ENCODE peak calls at places on chromosomes 2 and 18, in six cellular contexts. V is A549; J is left ventricle myocardium inferior; L is K562; G is fibroblast of lung; A is CD8-positive, alpha-beta T cell. I is an unnamed sample.
A peak's percentile ranks its signal among the peaks of the same experiment; 100 is the strongest.

GRCh38 chr2:240300261-240300821 is 135.1 kb upstream of the GPC1 start:
- DNase-seq in J (no peak), A (no peak), L (peak; percentile 1), G (peak; percentile 33), V (no peak), I (no peak)

GRCh38 chr2:36706451-36706850 is 9.9 kb downstream of the VIT start:
- DNase-seq in G (no peak), J (no peak), A (no peak), L (no peak), V (no peak), I (no peak)

GRCh38 chr18:75472391-75472790 is 44.9 kb upstream of the SMIM21 start:
- DNase-seq in J (no peak), L (no peak), V (no peak), A (no peak), G (no peak), I (no peak)

GRCh38 chr18:55322176-55322735 is 265.7 kb downstream of the TCF4 start:
- DNase-seq in J (peak; percentile 87), A (peak; percentile 10), G (peak; percentile 95), L (no peak), V (peak; percentile 42), I (peak; percentile 83)

GRCh38 chr18:10153924-10154635 is 240.3 kb downstream of the VAPA start:
- DNase-seq in J (no peak), G (no peak), A (no peak), V (no peak), L (no peak), I (no peak)

GRCh38 chr18:12036201-12036751 is 55.0 kb downstream of the IMPA2 start:
- DNase-seq in G (no peak), A (no peak), V (no peak), J (no peak), L (no peak), I (no peak)

GRCh38 chr2:43075054-43075593 is 151.3 kb downstream of the ZFP36L2 start:
- DNase-seq in J (peak; percentile 81), L (no peak), V (peak; percentile 79), G (peak; percentile 99), A (no peak), I (peak; percentile 96)

GRCh38 chr2:103959174-103960125 is 894.5 kb upstream of the POU3F3 start:
- DNase-seq in J (no peak), A (no peak), V (peak; percentile 51), G (peak; percentile 34), L (peak; percentile 7), I (peak; percentile 71)

GRCh38 chr18:58392336-58393000 is 236.4 kb downstream of the ALPK2 start:
- DNase-seq in L (no peak), J (no peak), A (no peak), V (no peak), G (peak; percentile 93), I (peak; percentile 74)

GRCh38 chr2:217723078-217723477 is 279.7 kb downstream of the TNS1 start:
- DNase-seq in L (no peak), V (no peak), A (no peak), G (peak; percentile 89), J (no peak), I (peak; percentile 52)

GRCh38 chr2:110115291-110116032 is at the start of gene MALL:
- DNase-seq in G (peak; percentile 58), V (peak; percentile 82), A (no peak), J (no peak), L (no peak), I (peak; percentile 55)

GRCh38 chr18:48002933-48003365 is 72.5 kb upstream of the SMAD2 start:
- DNase-seq in G (peak; percentile 78), A (no peak), L (no peak), V (peak; percentile 97), J (peak; percentile 60), I (no peak)

GRCh38 chr2:230935132-230935435 is 10.0 kb upstream of the GPR55 start:
- DNase-seq in J (no peak), V (no peak), L (no peak), G (no peak), A (no peak), I (no peak)

GRCh38 chr2:41717883-41718282 is 329.9 kb upstream of the PKDCC start:
- DNase-seq in V (no peak), A (no peak), L (no peak), G (peak; percentile 13), J (no peak), I (no peak)

GRCh38 chr2:74025971-74026612 is 41.4 kb downstream of the TET3 start:
- DNase-seq in L (peak; percentile 44), A (peak; percentile 20), J (no peak), G (no peak), V (no peak), I (no peak)

GRCh38 chr2:214035921-214036320 is 374.9 kb upstream of the VWC2L start:
- DNase-seq in L (no peak), J (no peak), V (no peak), A (no peak), G (no peak), I (no peak)

GRCh38 chr18:48333563-48333962 is 75.6 kb downstream of the ZBTB7C start:
- DNase-seq in L (no peak), A (no peak), V (no peak), G (no peak), J (no peak), I (no peak)

DNA sequence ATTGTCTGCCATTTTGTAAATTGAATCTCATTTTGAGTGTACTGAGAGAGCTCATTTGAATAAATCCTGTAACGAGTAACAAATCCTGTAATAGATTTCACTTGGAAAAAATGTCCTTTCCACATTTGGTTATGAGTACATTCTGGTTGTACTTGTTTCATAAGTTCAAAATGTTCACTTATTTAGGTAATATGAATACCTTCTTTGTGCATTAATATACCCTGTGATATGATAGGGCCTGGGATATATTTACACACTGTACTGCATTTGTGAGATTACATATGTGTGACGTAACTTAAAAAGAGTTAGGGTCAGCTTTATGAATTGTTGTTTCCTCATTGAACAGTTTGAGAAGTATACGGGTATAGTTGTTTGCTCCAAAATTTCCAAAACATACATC is 16.1 kb downstream of the AGFG1 start:
- DNase-seq in V (no peak), J (no peak), L (no peak), G (no peak), A (no peak), I (no peak)
- H3K4me1 ChIP-seq in V (peaks cover 56% of the 10 kb centered on the region), J (peaks cover 50% of the 10 kb centered on the region), L (no peaks in the 10 kb centered on the region), G (no peaks in the 10 kb centered on the region), A (peaks cover 14% of the 10 kb centered on the region), I (no peaks in the 10 kb centered on the region)

GRCh38 chr2:30465171-30465545 is 18.1 kb downstream of the LCLAT1 start:
- DNase-seq in V (no peak), G (no peak), J (no peak), L (no peak), A (no peak), I (no peak)
- H3K4me1 ChIP-seq in V (peaks cover 19% of the 10 kb centered on the region), G (no peaks in the 10 kb centered on the region), J (peaks cover 44% of the 10 kb centered on the region), L (peaks cover 2% of the 10 kb centered on the region), A (peaks cover 29% of the 10 kb centered on the region), I (peaks cover 27% of the 10 kb centered on the region)

GRCh38 chr2:575728-576237 is 101.4 kb downstream of the TMEM18 start:
- DNase-seq in V (no peak), L (no peak), G (no peak), J (no peak), A (no peak), I (no peak)
- H3K4me1 ChIP-seq in V (no peaks in the 10 kb centered on the region), L (peaks cover 3% of the 10 kb centered on the region), G (no peaks in the 10 kb centered on the region), J (no peaks in the 10 kb centered on the region), A (no peaks in the 10 kb centered on the region), I (no peaks in the 10 kb centered on the region)

DNA sequence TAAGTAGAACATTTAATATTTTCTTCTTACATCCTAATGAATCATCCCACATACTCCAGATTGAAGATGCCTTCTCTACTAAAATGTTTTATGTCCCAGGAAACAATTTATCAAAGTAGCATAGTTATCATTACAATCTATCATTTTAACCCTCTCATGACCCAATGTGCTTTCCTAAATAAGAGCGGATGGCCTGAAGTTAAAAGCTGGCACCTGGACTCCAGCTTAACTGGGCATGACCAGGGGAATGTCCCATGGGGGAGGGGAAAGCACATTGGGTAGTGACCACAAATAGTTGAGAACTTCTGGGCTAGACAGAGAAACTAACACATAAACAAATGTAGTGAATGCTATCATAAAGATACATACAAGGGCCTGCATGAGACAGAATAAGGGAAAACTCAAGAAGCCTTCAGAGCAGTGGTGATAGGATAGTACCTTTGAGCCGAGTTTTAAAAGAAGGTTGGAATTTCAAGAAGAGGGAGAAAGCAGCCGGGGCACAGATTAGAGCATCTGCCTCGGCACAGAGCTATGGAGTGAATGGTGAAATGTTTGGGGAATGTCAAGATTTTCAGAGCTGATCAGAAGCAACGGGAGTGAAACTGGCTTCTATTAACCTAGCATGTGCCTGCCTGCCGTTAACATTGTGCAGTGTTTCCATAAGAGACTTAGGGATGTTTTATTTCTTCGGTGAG is 97.2 kb upstream of the PPP1CB start:
- DNase-seq in G (no peak), J (no peak), A (no peak), L (no peak), V (no peak), I (no peak)
- H3K4me1 ChIP-seq in G (peaks cover 17% of the 10 kb centered on the region), J (peaks cover 24% of the 10 kb centered on the region), A (peaks cover 11% of the 10 kb centered on the region), L (no peaks in the 10 kb centered on the region), V (peaks cover 21% of the 10 kb centered on the region), I (no peaks in the 10 kb centered on the region)

GRCh38 chr2:67600946-67601345 is 203.8 kb downstream of the ETAA1 start:
- DNase-seq in V (no peak), J (no peak), G (peak; percentile 94), L (no peak), A (no peak), I (peak; percentile 80)

GRCh38 chr2:67599561-67599960 is 202.4 kb downstream of the ETAA1 start:
- DNase-seq in G (no peak), A (no peak), J (no peak), V (no peak), L (no peak), I (no peak)

GRCh38 chr2:67600472-67600871 is 203.3 kb downstream of the ETAA1 start:
- DNase-seq in L (peak; percentile 7), J (no peak), A (no peak), G (peak; percentile 68), V (peak; percentile 35), I (no peak)

DNA sequence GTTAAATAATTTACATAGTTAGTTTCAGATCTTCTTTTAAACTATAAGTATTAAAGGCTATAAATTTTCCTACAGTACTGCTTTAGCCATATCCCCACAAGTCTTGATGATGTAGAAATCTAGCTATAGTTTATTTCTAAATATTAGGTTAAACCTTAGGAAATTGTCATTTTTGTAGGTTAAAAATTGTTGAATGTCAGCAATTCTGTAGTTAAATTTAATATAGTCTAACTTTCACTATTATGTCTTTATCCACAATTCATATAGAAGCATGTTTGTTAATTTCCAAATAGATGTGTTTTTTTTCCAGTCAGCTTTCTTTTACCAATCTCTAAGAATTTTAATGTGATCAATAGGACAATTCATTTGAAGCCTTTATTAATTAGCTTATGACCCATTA is 199.7 kb downstream of the ETAA1 start:
- DNase-seq in A (no peak), G (no peak), J (no peak), L (no peak), V (no peak), I (no peak)
- H3K4me1 ChIP-seq in A (no peaks in the 10 kb centered on the region), G (peaks cover 4% of the 10 kb centered on the region), J (no peaks in the 10 kb centered on the region), L (no peaks in the 10 kb centered on the region), V (peaks cover 25% of the 10 kb centered on the region), I (no peaks in the 10 kb centered on the region)

I was measured in cardiac muscle cell.